ENCODE peak calls at places on chromosomes 16 and 17, in nine cellular contexts. One of them, this sample, is unnamed.

GRCh38 chr17:688100-688989 is 26.3 kb downstream of the VPS53 start:
- DNase-seq in AG09309: no peak
- DNase-seq in AG09319: no peak
- DNase-seq in testis: no peak
- DNase-seq in cardiac muscle cell: peak; percentile 59
- DNase-seq in foreskin keratinocyte: no peak
- DNase-seq in IMR-90: peak; percentile 41
- DNase-seq in psoas muscle: no peak
- DNase-seq in colonic mucosa: peak; percentile 56
- DNase-seq in this sample: no peak

GRCh38 chr17:1290676-1291075 is 11.2 kb downstream of the TRARG1 start:
- DNase-seq in AG09309: no peak
- DNase-seq in foreskin keratinocyte: no peak
- DNase-seq in IMR-90: no peak
- DNase-seq in cardiac muscle cell: no peak
- DNase-seq in testis: no peak
- DNase-seq in AG09319: no peak
- DNase-seq in psoas muscle: no peak
- DNase-seq in colonic mucosa: no peak
- DNase-seq in this sample: no peak

GRCh38 chr16:69833791-69834282 is 71.7 kb downstream of the WWP2 start:
- DNase-seq in AG09309: no peak
- DNase-seq in psoas muscle: no peak
- DNase-seq in IMR-90: no peak
- DNase-seq in colonic mucosa: peak; percentile 42
- DNase-seq in AG09319: no peak
- DNase-seq in cardiac muscle cell: no peak
- DNase-seq in foreskin keratinocyte: no peak
- DNase-seq in testis: no peak
- DNase-seq in this sample: peak; percentile 12

GRCh38 chr17:1563786-1564613 is 1.4 kb upstream of the PITPNA start:
- DNase-seq in psoas muscle: no peak
- DNase-seq in colonic mucosa: no peak
- DNase-seq in testis: no peak
- DNase-seq in cardiac muscle cell: no peak
- DNase-seq in AG09319: no peak
- DNase-seq in AG09309: no peak
- DNase-seq in foreskin keratinocyte: no peak
- DNase-seq in IMR-90: no peak
- DNase-seq in this sample: no peak

GRCh38 chr16:67156146-67156844 is 3.4 kb downstream of the TRADD start:
- DNase-seq in AG09309: no peak
- DNase-seq in testis: no peak
- DNase-seq in psoas muscle: no peak
- DNase-seq in colonic mucosa: peak; percentile 50
- DNase-seq in AG09319: no peak
- DNase-seq in IMR-90: no peak
- DNase-seq in foreskin keratinocyte: no peak
- DNase-seq in cardiac muscle cell: no peak
- DNase-seq in this sample: no peak

GRCh38 chr17:12187658-12188057 is 167.0 kb downstream of the MAP2K4 start:
- DNase-seq in testis: no peak
- DNase-seq in cardiac muscle cell: no peak
- DNase-seq in IMR-90: no peak
- DNase-seq in psoas muscle: no peak
- DNase-seq in colonic mucosa: no peak
- DNase-seq in AG09319: no peak
- DNase-seq in foreskin keratinocyte: no peak
- DNase-seq in AG09309: no peak
- DNase-seq in this sample: no peak

GRCh38 chr17:48804936-48805411 is 12.1 kb downstream of the TTLL6 start:
- DNase-seq in psoas muscle: peak; percentile 75
- DNase-seq in foreskin keratinocyte: peak; percentile 23
- DNase-seq in testis: peak; percentile 75
- DNase-seq in colonic mucosa: peak; percentile 91
- DNase-seq in AG09319: no peak
- DNase-seq in AG09309: no peak
- DNase-seq in IMR-90: peak; percentile 37
- DNase-seq in cardiac muscle cell: peak; percentile 65
- DNase-seq in this sample: no peak

GRCh38 chr17:33647976-33648375 is 354.9 kb upstream of the ASIC2 start:
- DNase-seq in foreskin keratinocyte: no peak
- DNase-seq in AG09319: no peak
- DNase-seq in psoas muscle: no peak
- DNase-seq in colonic mucosa: no peak
- DNase-seq in testis: peak; percentile 33
- DNase-seq in IMR-90: peak; percentile 11
- DNase-seq in AG09309: no peak
- DNase-seq in cardiac muscle cell: peak; percentile 7
- DNase-seq in this sample: no peak

GRCh38 chr16:23578096-23578830 is 17.9 kb downstream of the NDUFAB1 start:
- DNase-seq in cardiac muscle cell: peak; percentile 67
- DNase-seq in foreskin keratinocyte: no peak
- DNase-seq in testis: peak; percentile 33
- DNase-seq in AG09319: no peak
- DNase-seq in colonic mucosa: no peak
- DNase-seq in AG09309: no peak
- DNase-seq in IMR-90: peak; percentile 24
- DNase-seq in psoas muscle: no peak
- DNase-seq in this sample: no peak

GRCh38 chr16:65822148-65822547 is 544.3 kb upstream of the CDH5 start:
- DNase-seq in psoas muscle: no peak
- DNase-seq in colonic mucosa: no peak
- DNase-seq in AG09309: no peak
- DNase-seq in cardiac muscle cell: no peak
- DNase-seq in AG09319: no peak
- DNase-seq in foreskin keratinocyte: no peak
- DNase-seq in IMR-90: no peak
- DNase-seq in testis: no peak
- DNase-seq in this sample: no peak

GRCh38 chr17:4229627-4230026 is 34.2 kb downstream of the ANKFY1 start:
- DNase-seq in AG09319: no peak
- DNase-seq in cardiac muscle cell: peak; percentile 79
- DNase-seq in foreskin keratinocyte: peak; percentile 58
- DNase-seq in IMR-90: peak; percentile 65
- DNase-seq in colonic mucosa: no peak
- DNase-seq in testis: no peak
- DNase-seq in psoas muscle: peak; percentile 84
- DNase-seq in AG09309: peak; percentile 29
- DNase-seq in this sample: peak; percentile 36

GRCh38 chr17:78529871-78530670 is 47.1 kb downstream of the DNAH17 start:
- DNase-seq in testis: no peak
- DNase-seq in foreskin keratinocyte: no peak
- DNase-seq in AG09309: no peak
- DNase-seq in psoas muscle: no peak
- DNase-seq in AG09319: no peak
- DNase-seq in cardiac muscle cell: no peak
- DNase-seq in IMR-90: no peak
- DNase-seq in colonic mucosa: peak; percentile 71
- DNase-seq in this sample: no peak

GRCh38 chr16:88455610-88456355 is 2.7 kb downstream of the ZFPM1 start:
- DNase-seq in colonic mucosa: peak; percentile 63
- DNase-seq in AG09309: no peak
- DNase-seq in IMR-90: peak; percentile 43
- DNase-seq in AG09319: peak; percentile 10
- DNase-seq in testis: peak; percentile 50
- DNase-seq in cardiac muscle cell: peak; percentile 74
- DNase-seq in psoas muscle: no peak
- DNase-seq in foreskin keratinocyte: peak; percentile 24
- DNase-seq in this sample: peak; percentile 13

GRCh38 chr16:87390641-87391323 is 1.4 kb upstream of the MAP1LC3B start:
- DNase-seq in AG09309: no peak
- DNase-seq in psoas muscle: no peak
- DNase-seq in AG09319: no peak
- DNase-seq in colonic mucosa: no peak
- DNase-seq in cardiac muscle cell: no peak
- DNase-seq in testis: no peak
- DNase-seq in IMR-90: no peak
- DNase-seq in foreskin keratinocyte: no peak
- DNase-seq in this sample: no peak

GRCh38 chr17:72024457-72024856 is 96.4 kb upstream of the SOX9 start:
- DNase-seq in AG09319: no peak
- DNase-seq in foreskin keratinocyte: no peak
- DNase-seq in testis: no peak
- DNase-seq in colonic mucosa: no peak
- DNase-seq in cardiac muscle cell: no peak
- DNase-seq in psoas muscle: no peak
- DNase-seq in IMR-90: no peak
- DNase-seq in AG09309: no peak
- DNase-seq in this sample: no peak

GRCh38 chr16:78297066-78297666 is 197.7 kb downstream of the WWOX start:
- DNase-seq in testis: no peak
- DNase-seq in cardiac muscle cell: no peak
- DNase-seq in foreskin keratinocyte: no peak
- DNase-seq in AG09319: no peak
- DNase-seq in IMR-90: no peak
- DNase-seq in psoas muscle: no peak
- DNase-seq in AG09309: no peak
- DNase-seq in colonic mucosa: peak; percentile 29
- DNase-seq in this sample: no peak

GRCh38 chr16:26772503-26772902 is 294.2 kb upstream of the C16orf82 start:
- DNase-seq in foreskin keratinocyte: no peak
- DNase-seq in IMR-90: no peak
- DNase-seq in cardiac muscle cell: no peak
- DNase-seq in psoas muscle: no peak
- DNase-seq in AG09319: no peak
- DNase-seq in AG09309: no peak
- DNase-seq in testis: no peak
- DNase-seq in colonic mucosa: no peak
- DNase-seq in this sample: no peak

GRCh38 chr17:82876602-82877391 is 37.0 kb upstream of the ZNF750 start:
- DNase-seq in IMR-90: peak; percentile 78
- DNase-seq in cardiac muscle cell: peak; percentile 81
- DNase-seq in psoas muscle: peak; percentile 91
- DNase-seq in AG09319: peak; percentile 53
- DNase-seq in AG09309: peak; percentile 58
- DNase-seq in testis: peak; percentile 75
- DNase-seq in colonic mucosa: peak; percentile 70
- DNase-seq in foreskin keratinocyte: peak; percentile 73
- DNase-seq in this sample: no peak
- TF ChIP-seq CTCF in IMR-90: peak; percentile 59
- TF ChIP-seq CTCF in cardiac muscle cell: peak; percentile 63
- TF ChIP-seq CTCF in psoas muscle: peak; percentile 52
- TF ChIP-seq CTCF in AG09319: peak; percentile 76
- TF ChIP-seq CTCF in AG09309: peak; percentile 71
- TF ChIP-seq CTCF in testis: peak; percentile 15
- TF ChIP-seq CTCF in colonic mucosa: peak; percentile 41
- TF ChIP-seq CTCF in foreskin keratinocyte: peak; percentile 69
- TF ChIP-seq CTCF in this sample: peak; percentile 46

GRCh38 chr16:4376126-4376819 is 4.6 kb downstream of the VASN start:
- DNase-seq in psoas muscle: peak; percentile 98
- DNase-seq in IMR-90: peak; percentile 84
- DNase-seq in AG09319: peak; percentile 79
- DNase-seq in foreskin keratinocyte: no peak
- DNase-seq in testis: peak; percentile 92
- DNase-seq in cardiac muscle cell: peak; percentile 92
- DNase-seq in AG09309: no peak
- DNase-seq in colonic mucosa: peak; percentile 65
- DNase-seq in this sample: no peak

GRCh38 chr16:4376820-4377572 is 5.3 kb downstream of the VASN start:
- DNase-seq in IMR-90: no peak
- DNase-seq in AG09309: no peak
- DNase-seq in cardiac muscle cell: no peak
- DNase-seq in foreskin keratinocyte: no peak
- DNase-seq in psoas muscle: no peak
- DNase-seq in testis: no peak
- DNase-seq in AG09319: no peak
- DNase-seq in colonic mucosa: no peak
- DNase-seq in this sample: no peak

GRCh38 chr16:4379001-4379688 is 7.5 kb downstream of the VASN start:
- DNase-seq in AG09319: no peak
- DNase-seq in IMR-90: no peak
- DNase-seq in colonic mucosa: no peak
- DNase-seq in foreskin keratinocyte: no peak
- DNase-seq in testis: no peak
- DNase-seq in cardiac muscle cell: no peak
- DNase-seq in psoas muscle: no peak
- DNase-seq in AG09309: no peak
- DNase-seq in this sample: no peak

GRCh38 chr16:4378202-4378666 is 6.6 kb downstream of the VASN start:
- DNase-seq in cardiac muscle cell: no peak
- DNase-seq in IMR-90: no peak
- DNase-seq in psoas muscle: peak; percentile 84
- DNase-seq in AG09319: no peak
- DNase-seq in colonic mucosa: no peak
- DNase-seq in foreskin keratinocyte: no peak
- DNase-seq in AG09309: no peak
- DNase-seq in testis: no peak
- DNase-seq in this sample: no peak

DNA sequence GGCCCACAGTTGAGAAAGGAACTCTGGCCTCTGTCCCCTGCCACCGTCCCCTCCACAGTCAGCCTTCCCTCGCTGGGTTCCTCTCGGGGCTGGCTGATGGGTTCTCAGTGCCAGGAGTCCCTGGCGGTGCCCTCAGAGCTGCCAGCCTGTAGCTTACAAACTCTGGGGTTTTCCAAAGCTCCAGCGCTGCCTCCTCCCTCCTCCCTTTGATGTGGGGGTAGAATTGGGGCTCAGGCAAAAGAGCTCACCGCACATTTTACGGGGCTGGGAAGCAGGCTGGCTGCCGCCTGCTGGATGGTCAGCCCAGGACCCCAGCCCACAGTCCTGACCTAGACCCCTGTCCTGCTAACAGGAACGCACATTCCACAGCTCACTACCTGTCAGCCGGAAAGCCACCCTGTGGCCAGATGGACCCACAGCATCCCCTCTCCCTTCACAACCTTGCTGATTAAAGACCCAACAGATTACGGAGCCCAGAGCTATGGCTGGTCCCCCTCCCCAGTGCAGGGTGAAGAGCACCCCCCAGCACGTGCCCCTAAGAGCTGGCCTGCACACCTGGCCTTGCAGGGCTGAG is 6.0 kb downstream of the VASN start:
- DNase-seq in IMR-90: no peak
- DNase-seq in testis: no peak
- DNase-seq in AG09319: no peak
- DNase-seq in cardiac muscle cell: no peak
- DNase-seq in AG09309: no peak
- DNase-seq in colonic mucosa: no peak
- DNase-seq in psoas muscle: no peak
- DNase-seq in foreskin keratinocyte: no peak
- DNase-seq in this sample: no peak
- TF ChIP-seq CTCF in IMR-90: no peak
- TF ChIP-seq CTCF in testis: no peak
- TF ChIP-seq CTCF in AG09319: no peak
- TF ChIP-seq CTCF in cardiac muscle cell: peak; percentile 4
- TF ChIP-seq CTCF in AG09309: peak; percentile 7
- TF ChIP-seq CTCF in colonic mucosa: no peak
- TF ChIP-seq CTCF in psoas muscle: no peak
- TF ChIP-seq CTCF in foreskin keratinocyte: no peak
- TF ChIP-seq CTCF in this sample: peak; percentile 30

GRCh38 chr17:17321356-17322025 is 18.3 kb downstream of the NT5M start:
- DNase-seq in AG09309: no peak
- DNase-seq in psoas muscle: no peak
- DNase-seq in testis: peak; percentile 15
- DNase-seq in cardiac muscle cell: no peak
- DNase-seq in foreskin keratinocyte: no peak
- DNase-seq in IMR-90: no peak
- DNase-seq in colonic mucosa: no peak
- DNase-seq in AG09319: no peak
- DNase-seq in this sample: no peak
- TF ChIP-seq CTCF in AG09309: no peak
- TF ChIP-seq CTCF in psoas muscle: no peak
- TF ChIP-seq CTCF in testis: no peak
- TF ChIP-seq CTCF in cardiac muscle cell: no peak
- TF ChIP-seq CTCF in foreskin keratinocyte: no peak
- TF ChIP-seq CTCF in IMR-90: no peak
- TF ChIP-seq CTCF in colonic mucosa: no peak
- TF ChIP-seq CTCF in AG09319: no peak
- TF ChIP-seq CTCF in this sample: no peak

GRCh38 chr17:77478281-77478680 is 337.5 kb downstream of the SEC14L1 start:
- DNase-seq in colonic mucosa: no peak
- DNase-seq in AG09319: no peak
- DNase-seq in psoas muscle: no peak
- DNase-seq in testis: no peak
- DNase-seq in AG09309: no peak
- DNase-seq in cardiac muscle cell: no peak
- DNase-seq in IMR-90: no peak
- DNase-seq in foreskin keratinocyte: no peak
- DNase-seq in this sample: no peak
- TF ChIP-seq CTCF in colonic mucosa: no peak
- TF ChIP-seq CTCF in AG09319: no peak
- TF ChIP-seq CTCF in psoas muscle: no peak
- TF ChIP-seq CTCF in testis: no peak
- TF ChIP-seq CTCF in AG09309: no peak
- TF ChIP-seq CTCF in cardiac muscle cell: no peak
- TF ChIP-seq CTCF in IMR-90: no peak
- TF ChIP-seq CTCF in foreskin keratinocyte: no peak
- TF ChIP-seq CTCF in this sample: no peak